ENCODE peak calls at places on chromosomes 5 and 9, in eight cellular contexts. One of them, this sample, is unnamed.

GRCh38 chr5:157497875-157498611 is 38.0 kb downstream of the NIPAL4 start:
- DNase-seq in colonic mucosa: no peak
- DNase-seq in skeletal muscle cell: no peak
- DNase-seq in HAP-1: no peak
- DNase-seq in lower lobe of right lung: no peak
- DNase-seq in uterus: no peak
- DNase-seq in SJSA1: no peak
- DNase-seq in IMR-90: no peak
- DNase-seq in this sample: no peak

GRCh38 chr5:67095346-67095871 is 101.2 kb downstream of the CD180 start:
- DNase-seq in lower lobe of right lung: peak; percentile 56
- DNase-seq in colonic mucosa: peak; percentile 70
- DNase-seq in HAP-1: no peak
- DNase-seq in skeletal muscle cell: peak; percentile 36
- DNase-seq in IMR-90: peak; percentile 33
- DNase-seq in uterus: peak; percentile 81
- DNase-seq in SJSA1: no peak
- DNase-seq in this sample: no peak

GRCh38 chr5:17187401-17187800 is 30.0 kb upstream of the BASP1 start:
- DNase-seq in skeletal muscle cell: no peak
- DNase-seq in HAP-1: no peak
- DNase-seq in uterus: no peak
- DNase-seq in IMR-90: peak; percentile 82
- DNase-seq in colonic mucosa: no peak
- DNase-seq in SJSA1: peak; percentile 43
- DNase-seq in lower lobe of right lung: no peak
- DNase-seq in this sample: no peak

GRCh38 chr9:71944754-71945409 is 33.4 kb downstream of the C9orf85 start:
- DNase-seq in SJSA1: no peak
- DNase-seq in colonic mucosa: no peak
- DNase-seq in HAP-1: no peak
- DNase-seq in skeletal muscle cell: no peak
- DNase-seq in uterus: no peak
- DNase-seq in lower lobe of right lung: no peak
- DNase-seq in IMR-90: no peak
- DNase-seq in this sample: no peak

GRCh38 chr9:137882506-137882821 is 4.9 kb downstream of the CACNA1B start:
- DNase-seq in SJSA1: no peak
- DNase-seq in colonic mucosa: no peak
- DNase-seq in HAP-1: no peak
- DNase-seq in skeletal muscle cell: no peak
- DNase-seq in IMR-90: no peak
- DNase-seq in lower lobe of right lung: peak; percentile 13
- DNase-seq in uterus: no peak
- DNase-seq in this sample: no peak

GRCh38 chr5:166436857-166437256 is 1854.6 kb upstream of the WWC1 start:
- DNase-seq in lower lobe of right lung: no peak
- DNase-seq in uterus: no peak
- DNase-seq in SJSA1: no peak
- DNase-seq in colonic mucosa: no peak
- DNase-seq in HAP-1: no peak
- DNase-seq in IMR-90: no peak
- DNase-seq in skeletal muscle cell: no peak
- DNase-seq in this sample: peak; percentile 78

GRCh38 chr5:135740475-135740874 is 94.0 kb upstream of the SLC25A48 start:
- DNase-seq in skeletal muscle cell: no peak
- DNase-seq in colonic mucosa: peak; percentile 10
- DNase-seq in lower lobe of right lung: no peak
- DNase-seq in HAP-1: no peak
- DNase-seq in uterus: no peak
- DNase-seq in IMR-90: no peak
- DNase-seq in SJSA1: peak; percentile 29
- DNase-seq in this sample: no peak

GRCh38 chr9:135533093-135533492 is 11.9 kb downstream of the LCN1 start:
- DNase-seq in lower lobe of right lung: no peak
- DNase-seq in uterus: no peak
- DNase-seq in colonic mucosa: no peak
- DNase-seq in SJSA1: peak; percentile 13
- DNase-seq in HAP-1: no peak
- DNase-seq in IMR-90: no peak
- DNase-seq in skeletal muscle cell: no peak
- DNase-seq in this sample: no peak

GRCh38 chr9:110555971-110556370 is 23.6 kb downstream of the SVEP1 start:
- DNase-seq in uterus: peak; percentile 80
- DNase-seq in colonic mucosa: peak; percentile 27
- DNase-seq in SJSA1: no peak
- DNase-seq in IMR-90: peak; percentile 88
- DNase-seq in skeletal muscle cell: peak; percentile 80
- DNase-seq in lower lobe of right lung: peak; percentile 50
- DNase-seq in HAP-1: no peak
- DNase-seq in this sample: peak; percentile 45

GRCh38 chr5:3030511-3031165 is 279.2 kb upstream of the IRX2 start:
- DNase-seq in HAP-1: no peak
- DNase-seq in lower lobe of right lung: no peak
- DNase-seq in skeletal muscle cell: no peak
- DNase-seq in IMR-90: no peak
- DNase-seq in uterus: no peak
- DNase-seq in SJSA1: no peak
- DNase-seq in colonic mucosa: no peak
- DNase-seq in this sample: no peak

GRCh38 chr5:61455179-61456006 is 123.3 kb downstream of the ZSWIM6 start:
- DNase-seq in SJSA1: no peak
- DNase-seq in colonic mucosa: no peak
- DNase-seq in lower lobe of right lung: no peak
- DNase-seq in HAP-1: no peak
- DNase-seq in skeletal muscle cell: no peak
- DNase-seq in IMR-90: no peak
- DNase-seq in uterus: no peak
- DNase-seq in this sample: no peak

GRCh38 chr9:83066771-83067170 is 3.8 kb upstream of the RASEF start:
- DNase-seq in IMR-90: peak; percentile 89
- DNase-seq in SJSA1: no peak
- DNase-seq in uterus: no peak
- DNase-seq in lower lobe of right lung: no peak
- DNase-seq in HAP-1: no peak
- DNase-seq in skeletal muscle cell: peak; percentile 85
- DNase-seq in colonic mucosa: no peak
- DNase-seq in this sample: peak; percentile 92

GRCh38 chr9:137317021-137317978 is 15.2 kb upstream of the NRARP start:
- DNase-seq in lower lobe of right lung: no peak
- DNase-seq in SJSA1: no peak
- DNase-seq in skeletal muscle cell: no peak
- DNase-seq in colonic mucosa: no peak
- DNase-seq in HAP-1: no peak
- DNase-seq in uterus: no peak
- DNase-seq in IMR-90: no peak
- DNase-seq in this sample: no peak

GRCh38 chr9:129406278-129407225 is 214.3 kb downstream of the C9orf50 start:
- DNase-seq in uterus: peak; percentile 67
- DNase-seq in colonic mucosa: peak; percentile 91
- DNase-seq in IMR-90: no peak
- DNase-seq in HAP-1: peak; percentile 65
- DNase-seq in lower lobe of right lung: peak; percentile 68
- DNase-seq in skeletal muscle cell: no peak
- DNase-seq in SJSA1: no peak
- DNase-seq in this sample: no peak

DNA sequence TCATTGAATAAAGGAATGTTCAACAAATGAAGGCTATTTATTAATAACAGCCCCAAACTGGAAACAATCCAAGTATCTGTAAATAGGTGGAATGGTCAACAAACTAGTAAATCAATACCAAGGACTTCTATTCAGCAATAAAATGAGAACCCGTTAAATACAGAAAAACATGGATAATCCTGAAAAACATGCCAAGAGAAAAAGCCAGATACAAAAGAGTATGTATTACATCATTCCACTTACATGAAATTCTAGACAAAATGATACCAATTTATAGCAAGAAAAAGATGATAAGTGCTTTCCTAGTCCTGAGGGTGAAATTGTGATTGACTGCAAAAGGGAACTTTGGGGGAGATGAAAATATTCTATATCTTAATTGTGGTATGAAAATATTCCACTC is 3.1 kb downstream of the PJA2 start:
- DNase-seq in IMR-90: no peak
- DNase-seq in lower lobe of right lung: no peak
- DNase-seq in SJSA1: no peak
- DNase-seq in uterus: no peak
- DNase-seq in HAP-1: no peak
- DNase-seq in skeletal muscle cell: no peak
- DNase-seq in colonic mucosa: no peak
- DNase-seq in this sample: no peak
- H3K4me3 ChIP-seq in IMR-90: no peak overlapping the region
- H3K4me3 ChIP-seq in lower lobe of right lung: no peak overlapping the region
- H3K4me3 ChIP-seq in SJSA1: peak overlapping the region; percentile 72
- H3K4me3 ChIP-seq in uterus: no peak overlapping the region
- H3K4me3 ChIP-seq in HAP-1: no peak overlapping the region
- H3K4me3 ChIP-seq in skeletal muscle cell: no peak overlapping the region
- H3K4me3 ChIP-seq in colonic mucosa: no peak overlapping the region
- H3K4me3 ChIP-seq in this sample: no peak overlapping the region

GRCh38 chr5:178762960-178763359 is 32.5 kb upstream of the ZNF354A start:
- DNase-seq in skeletal muscle cell: no peak
- DNase-seq in lower lobe of right lung: no peak
- DNase-seq in colonic mucosa: no peak
- DNase-seq in IMR-90: no peak
- DNase-seq in HAP-1: no peak
- DNase-seq in uterus: no peak
- DNase-seq in SJSA1: no peak
- DNase-seq in this sample: no peak
- H3K4me3 ChIP-seq in skeletal muscle cell: no peak overlapping the region
- H3K4me3 ChIP-seq in lower lobe of right lung: no peak overlapping the region
- H3K4me3 ChIP-seq in colonic mucosa: no peak overlapping the region
- H3K4me3 ChIP-seq in IMR-90: no peak overlapping the region
- H3K4me3 ChIP-seq in HAP-1: no peak overlapping the region
- H3K4me3 ChIP-seq in uterus: no peak overlapping the region
- H3K4me3 ChIP-seq in SJSA1: no peak overlapping the region
- H3K4me3 ChIP-seq in this sample: no peak overlapping the region

GRCh38 chr5:32597046-32597629 is 11.8 kb downstream of the SUB1 start:
- DNase-seq in SJSA1: no peak
- DNase-seq in IMR-90: no peak
- DNase-seq in skeletal muscle cell: no peak
- DNase-seq in lower lobe of right lung: no peak
- DNase-seq in HAP-1: no peak
- DNase-seq in uterus: no peak
- DNase-seq in colonic mucosa: no peak
- DNase-seq in this sample: no peak
- H3K4me3 ChIP-seq in SJSA1: no peak overlapping the region
- H3K4me3 ChIP-seq in IMR-90: no peak overlapping the region
- H3K4me3 ChIP-seq in skeletal muscle cell: no peak overlapping the region
- H3K4me3 ChIP-seq in lower lobe of right lung: no peak overlapping the region
- H3K4me3 ChIP-seq in HAP-1: no peak overlapping the region
- H3K4me3 ChIP-seq in uterus: no peak overlapping the region
- H3K4me3 ChIP-seq in colonic mucosa: no peak overlapping the region
- H3K4me3 ChIP-seq in this sample: no peak overlapping the region

GRCh38 chr9:91555132-91555531 is 131.5 kb upstream of the NFIL3 start:
- DNase-seq in skeletal muscle cell: no peak
- DNase-seq in colonic mucosa: no peak
- DNase-seq in lower lobe of right lung: no peak
- DNase-seq in SJSA1: no peak
- DNase-seq in uterus: no peak
- DNase-seq in HAP-1: no peak
- DNase-seq in IMR-90: peak; percentile 55
- DNase-seq in this sample: no peak

GRCh38 chr9:91560301-91560700 is 136.7 kb upstream of the NFIL3 start:
- DNase-seq in HAP-1: no peak
- DNase-seq in lower lobe of right lung: no peak
- DNase-seq in IMR-90: peak; percentile 41
- DNase-seq in colonic mucosa: no peak
- DNase-seq in skeletal muscle cell: no peak
- DNase-seq in SJSA1: no peak
- DNase-seq in uterus: no peak
- DNase-seq in this sample: no peak

GRCh38 chr9:91562412-91562811 is 138.8 kb upstream of the NFIL3 start:
- DNase-seq in skeletal muscle cell: no peak
- DNase-seq in colonic mucosa: no peak
- DNase-seq in lower lobe of right lung: no peak
- DNase-seq in IMR-90: peak; percentile 45
- DNase-seq in SJSA1: no peak
- DNase-seq in uterus: no peak
- DNase-seq in HAP-1: no peak
- DNase-seq in this sample: no peak

GRCh38 chr9:91558879-91559278 is 135.2 kb upstream of the NFIL3 start:
- DNase-seq in lower lobe of right lung: no peak
- DNase-seq in HAP-1: no peak
- DNase-seq in IMR-90: no peak
- DNase-seq in uterus: no peak
- DNase-seq in colonic mucosa: no peak
- DNase-seq in SJSA1: no peak
- DNase-seq in skeletal muscle cell: no peak
- DNase-seq in this sample: no peak

GRCh38 chr9:91557352-91557751 is 133.7 kb upstream of the NFIL3 start:
- DNase-seq in IMR-90: peak; percentile 48
- DNase-seq in SJSA1: no peak
- DNase-seq in skeletal muscle cell: no peak
- DNase-seq in lower lobe of right lung: no peak
- DNase-seq in uterus: no peak
- DNase-seq in HAP-1: no peak
- DNase-seq in colonic mucosa: no peak
- DNase-seq in this sample: no peak
- H3K4me3 ChIP-seq in IMR-90: no peak overlapping the region
- H3K4me3 ChIP-seq in SJSA1: no peak overlapping the region
- H3K4me3 ChIP-seq in skeletal muscle cell: no peak overlapping the region
- H3K4me3 ChIP-seq in lower lobe of right lung: no peak overlapping the region
- H3K4me3 ChIP-seq in uterus: no peak overlapping the region
- H3K4me3 ChIP-seq in HAP-1: no peak overlapping the region
- H3K4me3 ChIP-seq in colonic mucosa: no peak overlapping the region
- H3K4me3 ChIP-seq in this sample: no peak overlapping the region

DNA sequence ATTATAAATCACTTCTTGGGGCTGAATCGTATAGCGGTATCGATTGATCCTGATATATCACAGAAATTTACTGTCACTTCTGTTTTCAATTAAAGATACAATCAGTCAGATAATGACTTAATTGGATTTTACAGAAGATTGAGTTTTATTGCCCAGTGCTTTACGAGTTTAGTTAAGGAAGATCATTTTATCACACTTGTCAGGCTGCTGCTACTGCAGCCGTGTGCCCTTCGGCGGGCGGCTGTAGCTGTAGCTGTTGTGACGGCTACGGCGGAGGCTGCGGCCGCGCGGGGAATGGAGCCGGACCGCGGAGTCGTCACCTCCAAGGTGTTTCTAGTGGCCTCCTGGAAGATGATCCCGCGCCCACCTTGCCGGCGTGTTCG is 7.2 kb upstream of the DMRT3 start:
- DNase-seq in lower lobe of right lung: no peak
- DNase-seq in IMR-90: no peak
- DNase-seq in skeletal muscle cell: no peak
- DNase-seq in uterus: no peak
- DNase-seq in HAP-1: no peak
- DNase-seq in SJSA1: no peak
- DNase-seq in colonic mucosa: no peak
- DNase-seq in this sample: no peak
- H3K4me3 ChIP-seq in lower lobe of right lung: no peak overlapping the region
- H3K4me3 ChIP-seq in IMR-90: no peak overlapping the region
- H3K4me3 ChIP-seq in skeletal muscle cell: no peak overlapping the region
- H3K4me3 ChIP-seq in uterus: no peak overlapping the region
- H3K4me3 ChIP-seq in HAP-1: no peak overlapping the region
- H3K4me3 ChIP-seq in SJSA1: no peak overlapping the region
- H3K4me3 ChIP-seq in colonic mucosa: no peak overlapping the region
- H3K4me3 ChIP-seq in this sample: no peak overlapping the region

This sample was measured in astrocyte of the cerebellum.